ENCODE peak calls at places on chromosome 4, in eight cellular contexts. C, H, U, K, M, S, A and Q are unnamed samples.

GRCh38 chr4:78749972-78750727 is 26.0 kb upstream of the BMP2K start:
- DNase-seq in U (no peak), C (no peak), K (no peak), H (no peak), S (no peak), M (no peak), A (no peak), Q (no peak)

GRCh38 chr4:119300072-119300387 is 21.9 kb downstream of the FABP2 start:
- DNase-seq in M (no peak), U (no peak), K (no peak), H (no peak), C (peak; percentile 67), A (peak; percentile 26), S (peak; percentile 53), Q (no peak)

GRCh38 chr4:79455216-79455615 is 47.2 kb upstream of the GK2 start:
- DNase-seq in C (no peak), S (no peak), M (no peak), A (no peak), U (no peak), H (no peak), K (no peak), Q (no peak)

GRCh38 chr4:134567461-134567860 is 365.9 kb upstream of the PABPC4L start:
- DNase-seq in S (no peak), K (no peak), M (no peak), U (no peak), C (no peak), A (no peak), H (no peak), Q (no peak)

GRCh38 chr4:165668694-165669093 is 204.3 kb upstream of the TLL1 start:
- DNase-seq in K (no peak), H (no peak), U (no peak), S (no peak), M (peak; percentile 59), C (no peak), A (no peak), Q (no peak)

GRCh38 chr4:33930497-33930896 is 2313.8 kb downstream of the ARAP2 start:
- DNase-seq in A (no peak), H (no peak), K (no peak), C (no peak), U (no peak), M (no peak), S (no peak), Q (no peak)

GRCh38 chr4:147916351-147916750 is 184.5 kb downstream of the ARHGAP10 start:
- DNase-seq in A (no peak), C (no peak), S (no peak), M (no peak), H (no peak), K (no peak), U (no peak), Q (no peak)

GRCh38 chr4:138555584-138555983 is 313.4 kb upstream of the SLC7A11 start:
- DNase-seq in C (no peak), K (no peak), A (no peak), S (no peak), U (no peak), H (no peak), M (peak; percentile 72), Q (no peak)

GRCh38 chr4:52993771-52994170 is 131.7 kb downstream of the RASL11B start:
- DNase-seq in K (no peak), H (no peak), C (no peak), U (no peak), A (no peak), M (no peak), S (no peak), Q (no peak)

GRCh38 chr4:188295899-188296298 is 156.7 kb downstream of the TRIML1 start:
- DNase-seq in S (no peak), M (no peak), H (no peak), K (no peak), C (no peak), U (no peak), A (no peak), Q (no peak)

GRCh38 chr4:17103231-17103630 is 204.8 kb upstream of the LDB2 start:
- DNase-seq in A (no peak), C (no peak), K (no peak), U (no peak), M (no peak), H (no peak), S (no peak), Q (no peak)

GRCh38 chr4:40719008-40719623 is 30.6 kb upstream of the NSUN7 start:
- DNase-seq in U (no peak), A (no peak), S (no peak), M (no peak), K (peak; percentile 39), H (peak; percentile 4), C (no peak), Q (peak; percentile 61)

GRCh38 chr4:138964716-138965426 is 50.7 kb upstream of the NOCT start:
- DNase-seq in K (no peak), H (no peak), S (no peak), A (no peak), U (no peak), M (no peak), C (no peak), Q (no peak)

GRCh38 chr4:80017125-80017854 is 55.7 kb downstream of the ANTXR2 start:
- DNase-seq in A (no peak), H (no peak), M (no peak), K (no peak), U (peak; percentile 46), C (no peak), S (no peak), Q (no peak)

GRCh38 chr4:6893449-6894085 is 16.1 kb upstream of the TBC1D14 start:
- DNase-seq in C (no peak), U (no peak), S (peak; percentile 50), K (no peak), A (no peak), H (no peak), M (no peak), Q (no peak)

GRCh38 chr4:87732033-87732770 is 67.2 kb upstream of the IBSP start:
- DNase-seq in M (no peak), K (no peak), U (no peak), S (peak; percentile 10), H (no peak), C (no peak), A (no peak), Q (no peak)

GRCh38 chr4:158823461-158823873 is 54.6 kb downstream of the FNIP2 start:
- DNase-seq in S (no peak), U (no peak), A (no peak), K (no peak), M (no peak), H (no peak), C (no peak), Q (no peak)

GRCh38 chr4:37471971-37472370 is 214.2 kb downstream of the RELL1 start:
- DNase-seq in H (no peak), C (peak; percentile 65), M (no peak), K (no peak), A (no peak), U (no peak), S (no peak), Q (no peak)

GRCh38 chr4:3461515-3462291 is 1.4 kb upstream of the DOK7 start:
- DNase-seq in K (no peak), S (peak; percentile 88), H (no peak), M (no peak), A (no peak), C (peak; percentile 87), U (no peak), Q (no peak)
- H3K27me3 ChIP-seq in K (peaks cover 3% of the 10 kb centered on the region), S (peaks cover 55% of the 10 kb centered on the region), H (peaks cover 13% of the 10 kb centered on the region), M (peaks cover 33% of the 10 kb centered on the region), A (peaks cover 29% of the 10 kb centered on the region), C (peaks cover 33% of the 10 kb centered on the region), U (no peaks in the 10 kb centered on the region), Q (no peaks in the 10 kb centered on the region)

GRCh38 chr4:112515278-112516075 is 503 bp downstream of the NEUROG2 start:
- DNase-seq in K (no peak), H (peak; percentile 45), U (no peak), M (peak; percentile 81), C (peak; percentile 66), S (peak; percentile 79), A (no peak), Q (no peak)

GRCh38 chr4:112516076-112516385 is at the start of gene NEUROG2:
- DNase-seq in C (no peak), H (no peak), M (no peak), K (no peak), A (no peak), S (no peak), U (no peak), Q (no peak)

GRCh38 chr4:112516401-112517066 is 554 bp upstream of the NEUROG2 start:
- DNase-seq in H (no peak), S (peak; percentile 79), C (no peak), U (no peak), K (no peak), A (no peak), M (peak; percentile 92), Q (no peak)

GRCh38 chr4:112514449-112515277 is 1.3 kb downstream of the NEUROG2 start:
- DNase-seq in M (peak; percentile 79), C (no peak), S (peak; percentile 80), U (no peak), K (no peak), H (no peak), A (no peak), Q (no peak)

GRCh38 chr4:112514079-112514448 is 1.9 kb downstream of the NEUROG2 start:
- DNase-seq in H (no peak), A (no peak), K (no peak), S (no peak), M (peak; percentile 64), U (no peak), C (no peak), Q (no peak)
- H3K27me3 ChIP-seq in H (peaks cover 89% of the 10 kb centered on the region), A (peaks cover 97% of the 10 kb centered on the region), K (peaks cover 69% of the 10 kb centered on the region), S (peaks cover 100% of the 10 kb centered on the region), M (peaks cover 100% of the 10 kb centered on the region), U (peaks cover 72% of the 10 kb centered on the region), C (peaks cover 98% of the 10 kb centered on the region), Q (peaks cover 19% of the 10 kb centered on the region)

GRCh38 chr4:108168213-108168671 is 490 bp downstream of the LEF1 start:
- DNase-seq in S (no peak), M (no peak), U (no peak), K (peak; percentile 67), A (peak; percentile 36), C (no peak), H (peak; percentile 61), Q (no peak)
- H3K27me3 ChIP-seq in S (peaks cover 100% of the 10 kb centered on the region), M (peaks cover 100% of the 10 kb centered on the region), U (peaks cover 10% of the 10 kb centered on the region), K (no peaks in the 10 kb centered on the region), A (peaks cover 11% of the 10 kb centered on the region), C (peaks cover 72% of the 10 kb centered on the region), H (no peaks in the 10 kb centered on the region), Q (peaks cover 15% of the 10 kb centered on the region)

DNA sequence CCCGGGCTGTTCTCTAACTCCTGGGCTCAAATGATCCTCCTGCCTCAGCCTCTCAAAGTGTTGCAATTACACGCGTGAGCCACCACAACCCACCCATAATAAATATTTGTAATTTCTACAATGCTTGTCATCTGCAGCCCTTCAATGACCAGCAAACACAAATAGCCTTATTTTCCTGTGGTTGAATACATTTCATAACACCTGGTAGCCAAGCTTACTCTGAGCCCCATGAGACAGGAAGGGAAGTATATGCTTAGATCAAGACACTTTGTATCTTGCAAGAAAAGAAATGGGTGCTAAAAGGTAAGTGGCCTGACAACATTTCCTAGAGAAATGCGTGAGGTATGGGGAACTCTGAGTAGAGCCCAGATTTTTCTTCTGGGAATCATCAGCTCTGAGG is 56.9 kb upstream of the PDGFRA start:
- DNase-seq in K (no peak), C (no peak), U (no peak), S (no peak), M (no peak), H (no peak), A (no peak), Q (no peak)
- H3K27me3 ChIP-seq in K (no peaks in the 10 kb centered on the region), C (no peaks in the 10 kb centered on the region), U (no peaks in the 10 kb centered on the region), S (peaks cover 3% of the 10 kb centered on the region), M (no peaks in the 10 kb centered on the region), H (no peaks in the 10 kb centered on the region), A (no peaks in the 10 kb centered on the region), Q (no peaks in the 10 kb centered on the region)